ENCODE peak calls at places on chromosomes 16 and 17, in four cellular contexts. I, Y, A and T are unnamed samples. For H3K4me1, the result is how much of the 10 kb centered on the place peaks cover.

GRCh38 chr17:43721537-43722268 is 36.9 kb downstream of the SOST start:
- DNase-seq in I (peak), Y (no peak), A (no peak), T (no peak)

GRCh38 chr16:4613636-4614570 is 785 bp downstream of the UBALD1 start:
- DNase-seq in I (peak), Y (peak), A (no peak), T (peak)

GRCh38 chr16:9012848-9013507 is 49.3 kb upstream of the USP7 start:
- DNase-seq in I (no peak), Y (no peak), A (peak), T (no peak)

GRCh38 chr17:18038149-18038850 is 668 bp downstream of the ATPAF2 start:
- DNase-seq in I (peak), Y (no peak), A (no peak), T (no peak)

GRCh38 chr17:4444782-4445473 is 11.2 kb downstream of the SPNS3 start:
- DNase-seq in I (no peak), Y (no peak), A (peak), T (peak)

GRCh38 chr17:48543854-48544355 is 1.0 kb downstream of the HOXB2 start:
- DNase-seq in I (no peak), Y (no peak), A (no peak), T (no peak)

GRCh38 chr17:50884354-50885311 is 18.5 kb upstream of the TOB1 start:
- DNase-seq in I (no peak), Y (no peak), A (no peak), T (peak)

GRCh38 chr16:85556456-85557082 is 56.6 kb upstream of the GSE1 start:
- DNase-seq in I (no peak), Y (peak), A (peak), T (peak)

GRCh38 chr17:48737330-48738043 is 8.9 kb upstream of the HOXB13 start:
- DNase-seq in I (no peak), Y (no peak), A (no peak), T (no peak)

GRCh38 chr17:76467366-76467765 is at the start of gene AANAT:
- DNase-seq in I (no peak), Y (no peak), A (no peak), T (no peak)

GRCh38 chr16:72211085-72211484 is 39.1 kb upstream of the PMFBP1 start:
- DNase-seq in I (no peak), Y (no peak), A (no peak), T (no peak)

GRCh38 chr17:40530988-40531971 is 29.9 kb upstream of the TNS4 start:
- DNase-seq in I (no peak), Y (peak), A (no peak), T (no peak)

GRCh38 chr17:72997559-72997958 is 94.9 kb downstream of the SLC39A11 start:
- DNase-seq in I (no peak), Y (no peak), A (no peak), T (no peak)

GRCh38 chr17:16932611-16933010 is 39.3 kb downstream of the TNFRSF13B start:
- DNase-seq in I (no peak), Y (peak), A (no peak), T (no peak)

GRCh38 chr16:69423189-69423588 is 1.2 kb upstream of the CYB5B start:
- DNase-seq in I (no peak), Y (no peak), A (no peak), T (no peak)

GRCh38 chr17:47713980-47714689 is 18.9 kb upstream of the TBX21 start:
- DNase-seq in I (no peak), Y (peak), A (no peak), T (no peak)

GRCh38 chr17:31321481-31321880 is at the start of gene EVI2A:
- DNase-seq in I (peak), Y (peak), A (no peak), T (peak)

GRCh38 chr17:51597340-51597739 is 337.0 kb downstream of the UTP18 start:
- DNase-seq in I (no peak), Y (no peak), A (no peak), T (no peak)

GRCh38 chr17:44164476-44164875 is 6.0 kb upstream of the ASB16 start:
- DNase-seq in I (no peak), Y (no peak), A (no peak), T (no peak)

GRCh38 chr16:82524939-82525338 is 101.8 kb upstream of the CDH13 start:
- DNase-seq in I (no peak), Y (no peak), A (no peak), T (no peak)

GRCh38 chr16:11316331-11317015 is 28.8 kb upstream of the RMI2 start:
- DNase-seq in I (no peak), Y (no peak), A (no peak), T (no peak)

GRCh38 chr17:72826602-72827001 is 265.9 kb downstream of the SLC39A11 start:
- DNase-seq in I (peak), Y (no peak), A (no peak), T (no peak)

GRCh38 chr17:70365098-70365583 is 195.8 kb downstream of the KCNJ2 start:
- DNase-seq in I (peak), Y (no peak), A (no peak), T (no peak)

GRCh38 chr17:31274252-31274651 is 22.8 kb downstream of the OMG start:
- DNase-seq in I (peak), Y (no peak), A (no peak), T (no peak)

DNA sequence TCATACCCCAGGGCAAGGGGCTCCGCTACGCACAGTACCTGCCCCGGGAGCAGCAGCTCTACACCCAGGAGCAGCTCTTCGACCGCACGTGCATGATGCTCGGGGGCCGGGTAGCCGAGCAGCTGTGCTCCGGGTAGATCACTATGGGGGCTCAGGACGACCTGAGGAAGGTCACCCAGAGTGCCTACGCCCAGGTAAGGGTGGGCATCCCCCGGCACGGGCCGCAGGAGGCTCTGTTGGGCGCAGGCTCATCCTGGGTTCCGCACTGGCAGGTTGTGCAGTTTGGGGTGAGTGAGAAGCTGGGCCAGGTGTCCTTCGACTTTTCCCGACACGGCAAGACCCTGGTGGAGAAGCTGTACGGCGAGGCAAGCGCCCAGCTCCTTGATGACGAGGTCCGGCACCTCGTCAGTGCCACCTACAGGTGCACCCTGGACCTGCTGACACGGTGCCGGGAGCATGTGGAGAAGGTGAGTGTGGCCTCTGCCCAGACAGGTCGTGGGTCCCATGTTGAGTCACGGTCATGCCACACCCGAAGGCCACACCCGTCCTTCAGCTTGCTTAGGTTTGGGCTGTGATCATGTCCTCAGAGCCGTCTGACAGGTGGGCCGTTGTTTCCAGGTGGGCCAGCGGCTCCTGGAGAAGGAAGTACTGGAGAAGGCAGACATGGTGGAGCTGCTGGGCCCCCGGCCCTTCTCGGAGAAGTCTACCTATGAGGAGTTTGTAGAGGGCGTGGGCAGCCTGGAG is 19.3 kb downstream of the DBNDD1 start:
- DNase-seq in I (no peak), Y (no peak), A (no peak), T (no peak)
- TF ChIP-seq POLR2A in I (no peak), Y (no peak), A (no peak), T (no peak)

DNA sequence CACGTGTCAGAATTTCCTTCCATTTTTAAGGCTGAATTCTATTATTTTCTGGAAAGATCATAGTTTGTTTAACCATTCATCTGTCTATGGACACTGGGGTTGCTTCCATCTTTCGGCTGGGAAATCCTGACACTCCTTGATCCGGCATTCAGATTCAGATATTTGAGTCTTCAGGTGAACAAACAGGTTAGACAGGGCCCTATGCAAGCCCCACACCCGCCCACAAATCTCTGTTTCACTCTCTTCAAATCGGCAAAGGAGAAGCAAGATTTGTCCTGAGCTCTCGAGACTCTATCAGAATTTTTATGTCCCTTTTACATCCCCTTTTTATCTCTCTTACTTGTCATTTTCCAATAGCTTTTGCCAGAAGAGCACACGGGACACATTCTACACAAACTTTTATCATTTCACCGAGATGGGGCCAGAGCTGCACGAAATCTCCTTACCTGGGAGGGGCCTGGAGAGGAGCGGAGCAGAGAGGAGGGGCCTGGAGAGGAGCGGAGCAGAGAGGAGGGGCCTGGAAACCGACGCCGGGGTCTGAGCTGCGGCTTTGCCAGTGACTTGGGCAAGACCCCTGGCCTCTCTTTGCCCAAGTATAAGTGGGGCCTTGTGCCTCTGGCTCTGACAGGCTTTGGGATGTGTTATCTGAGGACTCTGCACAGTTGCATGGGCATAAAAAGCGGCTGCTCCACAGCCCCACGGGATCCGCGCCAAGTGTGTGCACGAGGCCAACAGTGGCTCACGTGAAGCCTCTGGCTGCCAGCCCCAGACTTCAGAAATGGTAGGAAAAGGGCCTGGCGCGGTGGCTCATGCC is 54.3 kb upstream of the RBFOX3 start:
- DNase-seq in I (no peak), Y (no peak), A (peak), T (peak)
- H3K4me3 ChIP-seq in I (no peak), Y (no peak), A (no peak), T (peak)

DNA sequence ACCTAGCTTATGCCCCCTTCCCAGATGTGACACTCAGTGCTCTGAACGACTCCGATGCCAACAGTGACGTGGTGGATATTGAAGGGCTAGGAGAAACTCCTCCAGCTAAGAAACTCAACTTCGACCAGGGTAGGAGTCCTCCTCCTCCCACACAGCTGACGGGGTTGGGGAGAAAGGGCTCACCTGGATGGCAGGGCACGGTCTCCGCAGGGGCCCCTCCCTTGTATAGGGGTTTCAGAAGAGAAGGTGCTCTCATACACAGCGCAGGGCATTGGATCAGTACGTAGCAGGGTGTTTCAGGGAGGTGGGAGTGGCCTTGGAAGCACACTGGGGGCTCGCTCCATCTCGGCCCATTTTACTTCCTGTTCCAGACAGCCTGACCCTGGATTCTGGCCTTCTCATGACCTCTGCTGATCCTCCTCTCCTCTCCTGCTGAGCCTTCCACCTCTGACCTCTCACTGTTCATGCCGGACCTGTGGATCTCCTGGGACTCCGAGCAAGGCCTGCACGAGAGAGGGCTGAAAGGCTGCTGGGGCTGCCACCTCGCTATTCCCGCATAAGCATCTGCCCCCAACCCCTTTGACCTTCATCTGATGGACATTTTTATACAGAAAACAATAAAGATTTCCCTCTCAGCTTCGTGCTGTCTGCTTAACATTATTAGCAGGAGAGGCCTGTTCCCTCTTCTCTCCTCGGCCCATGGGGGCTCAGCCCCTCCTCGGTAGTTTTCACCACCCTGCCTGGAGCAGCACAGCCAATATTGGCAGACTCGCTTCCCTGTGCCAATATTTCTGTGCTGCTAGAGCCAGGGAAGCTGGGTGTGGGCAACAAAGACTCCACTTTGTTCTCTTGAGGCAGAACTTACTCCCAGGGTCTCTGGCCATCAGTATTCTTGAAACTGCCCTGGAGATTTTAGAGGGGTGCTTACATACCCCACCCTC is 4.7 kb downstream of the RNASEK start:
- DNase-seq in I (no peak), Y (no peak), A (peak), T (no peak)
- H3K4me1 ChIP-seq in I (under half), Y (half or more), A (half or more), T (half or more)

GRCh38 chr17:42566873-42567573 is at the start of gene MLX:
- DNase-seq in I (peak), Y (peak), A (peak), T (peak)
- TF ChIP-seq POLR2A in I (no peak), Y (peak), A (peak), T (peak)

GRCh38 chr16:23700509-23700908 is 12.5 kb downstream of the ERN2 start:
- DNase-seq in I (no peak), Y (no peak), A (no peak), T (peak)
- H3K4me3 ChIP-seq in I (no peak), Y (no peak), A (no peak), T (no peak)

GRCh38 chr17:19388791-19389190 is 1.8 kb upstream of the MFAP4 start:
- DNase-seq in I (peak), Y (no peak), A (no peak), T (peak)

GRCh38 chr17:19389386-19389785 is 2.4 kb upstream of the MFAP4 start:
- DNase-seq in I (no peak), Y (peak), A (no peak), T (peak)

GRCh38 chr17:19392303-19392702 is 5.3 kb upstream of the MFAP4 start:
- DNase-seq in I (no peak), Y (no peak), A (no peak), T (no peak)

GRCh38 chr17:19391432-19391831 is 4.4 kb upstream of the MFAP4 start:
- DNase-seq in I (no peak), Y (peak), A (no peak), T (no peak)

GRCh38 chr17:19390951-19391350 is 4.0 kb upstream of the MFAP4 start:
- DNase-seq in I (no peak), Y (no peak), A (no peak), T (no peak)
- H3K4me1 ChIP-seq in I (under half), Y (under half), A (under half), T (under half)

GRCh38 chr16:30761928-30762902 is at the start of the genes CFAP119 and RNF40:
- DNase-seq in I (peak), Y (peak), A (peak), T (peak)
- TF ChIP-seq POLR2A in I (peak), Y (peak), A (peak), T (peak)

GRCh38 chr17:29588017-29588557 is 1.4 kb downstream of the GIT1 start:
- DNase-seq in I (no peak), Y (no peak), A (no peak), T (no peak)
- H3K4me3 ChIP-seq in I (peak), Y (peak), A (peak), T (peak)

GRCh38 chr16:15781650-15782049 is 75.2 kb downstream of the MYH11 start:
- DNase-seq in I (no peak), Y (peak), A (no peak), T (no peak)

GRCh38 chr16:15786501-15786900 is 70.3 kb downstream of the MYH11 start:
- DNase-seq in I (no peak), Y (no peak), A (no peak), T (no peak)

GRCh38 chr16:15782573-15783365 is 74.1 kb downstream of the MYH11 start:
- DNase-seq in I (peak), Y (peak), A (no peak), T (no peak)

GRCh38 chr16:15785386-15786059 is 71.3 kb downstream of the MYH11 start:
- DNase-seq in I (peak), Y (no peak), A (no peak), T (no peak)

GRCh38 chr16:15783985-15784384 is 72.8 kb downstream of the MYH11 start:
- DNase-seq in I (no peak), Y (peak), A (no peak), T (no peak)
- H3K4me1 ChIP-seq in I (under half), Y (under half), A (under half), T (under half)

GRCh38 chr16:54901606-54902005 is 29.1 kb upstream of the IRX5 start:
- DNase-seq in I (no peak), Y (no peak), A (no peak), T (no peak)
- TF ChIP-seq POLR2A in I (no peak), Y (no peak), A (no peak), T (no peak)